ENCODE peak calls at places on chromosomes 2 and 18, in four cellular contexts. K is brain microvascular endothelial cell, P is GM03348, E is fibroblast of pulmonary artery. U is an unnamed sample.

GRCh38 chr2:188291142-188291616 is 495 bp upstream of the GULP1 start:
- DNase-seq in K (no peak), P (peak; percentile 10), E (peak; percentile 36), U (no peak)

GRCh38 chr2:35314049-35314448 is 1041.5 kb upstream of the CRIM1 start:
- DNase-seq in E (no peak), P (no peak), K (no peak), U (no peak)

GRCh38 chr18:48750485-48751175 is 200.1 kb downstream of the SMAD7 start:
- DNase-seq in E (peak; percentile 35), P (peak; percentile 58), K (no peak), U (no peak)

GRCh38 chr18:9577361-9577760 is 37.0 kb downstream of the PPP4R1 start:
- DNase-seq in P (no peak), E (no peak), K (no peak), U (no peak)

GRCh38 chr2:101152195-101153076 is 1.3 kb upstream of the TBC1D8 start:
- DNase-seq in P (peak; percentile 56), K (no peak), E (peak; percentile 70), U (no peak)

GRCh38 chr2:64550042-64550441 is 25.9 kb downstream of the AFTPH start:
- DNase-seq in P (no peak), K (no peak), E (no peak), U (no peak)

GRCh38 chr2:128315829-128316776 is 2.6 kb downstream of the HS6ST1 start:
- DNase-seq in K (no peak), P (no peak), E (peak; percentile 43), U (no peak)

GRCh38 chr2:227366861-227367800 is 12.0 kb downstream of the TM4SF20 start:
- DNase-seq in P (peak; percentile 74), K (peak; percentile 87), E (peak; percentile 93), U (no peak)

GRCh38 chr18:44651453-44651852 is 29.2 kb upstream of the SETBP1 start:
- DNase-seq in P (peak; percentile 78), K (peak; percentile 89), E (peak; percentile 92), U (no peak)

GRCh38 chr2:14631676-14632075 is 841 bp upstream of the LRATD1 start:
- DNase-seq in P (no peak), K (no peak), E (no peak), U (no peak)

GRCh38 chr18:56210466-56210865 is 427.9 kb downstream of the TXNL1 start:
- DNase-seq in P (no peak), K (no peak), E (no peak), U (no peak)

GRCh38 chr2:112153179-112153490 is 14.9 kb downstream of the FBLN7 start:
- DNase-seq in E (no peak), P (no peak), K (no peak), U (no peak)

GRCh38 chr2:70190086-70190412 is 770 bp downstream of the C2orf42 start:
- DNase-seq in P (peak; percentile 33), E (peak; percentile 60), K (peak; percentile 30), U (peak; percentile 5)

GRCh38 chr18:67731853-67732252 is 215.3 kb upstream of the DSEL start:
- DNase-seq in P (peak; percentile 18), K (no peak), E (peak; percentile 16), U (no peak)

GRCh38 chr2:15982285-15982967 is 42.1 kb downstream of the MYCN start:
- DNase-seq in K (no peak), E (no peak), P (no peak), U (no peak)

GRCh38 chr2:43292851-43293743 is 66.7 kb upstream of the ZFP36L2 start:
- DNase-seq in P (no peak), K (no peak), E (no peak), U (no peak)

GRCh38 chr2:184875212-184875611 is 276.9 kb downstream of the ZNF804A start:
- DNase-seq in P (no peak), K (no peak), E (no peak), U (no peak)

GRCh38 chr2:231919341-231920035 is 6.7 kb downstream of the NPPC start:
- DNase-seq in E (no peak), P (no peak), K (no peak), U (no peak)

GRCh38 chr2:11945139-11946126 is 199.0 kb downstream of the LPIN1 start:
- DNase-seq in E (no peak), P (no peak), K (no peak), U (no peak)

GRCh38 chr2:215338883-215339679 is 27.2 kb downstream of the ATIC start:
- DNase-seq in P (no peak), E (no peak), K (no peak), U (no peak)

GRCh38 chr2:217857624-217858506 is 144.9 kb downstream of the TNS1 start:
- DNase-seq in E (no peak), P (no peak), K (no peak), U (no peak)

GRCh38 chr18:51614033-51614432 is 416.6 kb upstream of the MEX3C start:
- DNase-seq in K (peak; percentile 48), E (peak; percentile 96), P (no peak), U (no peak)

GRCh38 chr18:48851563-48851962 is 99.2 kb downstream of the SMAD7 start:
- DNase-seq in E (peak; percentile 53), P (no peak), K (peak; percentile 62), U (no peak)

GRCh38 chr2:195318440-195319111 is 338.4 kb upstream of the SLC39A10 start:
- DNase-seq in E (peak; percentile 63), K (peak; percentile 18), P (peak; percentile 52), U (peak; percentile 22)

GRCh38 chr2:11867926-11868325 is 121.5 kb downstream of the LPIN1 start:
- DNase-seq in E (no peak), P (no peak), K (no peak), U (no peak)

GRCh38 chr2:155223781-155224406 is 525.4 kb downstream of the KCNJ3 start:
- DNase-seq in P (peak; percentile 3), E (peak; percentile 1), K (no peak), U (no peak)

GRCh38 chr2:62760555-62760954 is 55.0 kb downstream of the EHBP1 start:
- DNase-seq in P (peak; percentile 33), E (peak; percentile 48), K (peak; percentile 79), U (no peak)

GRCh38 chr2:217307023-217307422 is 447.2 kb upstream of the TNP1 start:
- DNase-seq in P (no peak), E (no peak), K (no peak), U (no peak)

U was measured in T-helper 9 cell.